ENCODE peak calls at places on chromosomes 7 and 10, in six cellular contexts. I is Peyer's patch; K is cardiac fibroblast; V is CD8-positive, alpha-beta memory T cell; Y is breast epithelium; F is Karpas-422. L is an unnamed sample.
A peak's percentile ranks its signal among the peaks of the same experiment; 100 is the strongest.

GRCh38 chr10:20877986-20878979 is 18.8 kb downstream of the NEBL start:
- DNase-seq in K (peak; percentile 41), I (no peak), V (no peak), Y (no peak), F (no peak), L (no peak)

GRCh38 chr7:101924171-101924570 is 106.7 kb downstream of the CUX1 start:
- DNase-seq in V (no peak), F (no peak), Y (no peak), I (peak; percentile 15), K (peak; percentile 37), L (no peak)

GRCh38 chr7:105352018-105352612 is 36.6 kb downstream of the SRPK2 start:
- DNase-seq in K (peak; percentile 97), V (peak; percentile 80), F (peak; percentile 82), I (peak; percentile 58), Y (no peak), L (peak; percentile 92)

GRCh38 chr10:17585001-17585400 is 32.2 kb downstream of the HACD1 start:
- DNase-seq in I (no peak), F (peak; percentile 75), Y (no peak), K (no peak), V (no peak), L (peak; percentile 21)

GRCh38 chr7:6272481-6273323 is at the start of gene CYTH3:
- DNase-seq in Y (peak; percentile 79), K (peak; percentile 83), F (peak; percentile 88), I (peak; percentile 93), V (peak; percentile 78), L (peak; percentile 88)

GRCh38 chr7:44388089-44388970 is 62.9 kb upstream of the CAMK2B start:
- DNase-seq in I (no peak), V (no peak), K (no peak), Y (no peak), F (no peak), L (no peak)

GRCh38 chr10:90872648-90873020 is 860 bp downstream of the RPP30 start:
- DNase-seq in I (no peak), Y (no peak), K (no peak), V (no peak), F (no peak), L (peak; percentile 27)

GRCh38 chr7:82044497-82045080 is 274.7 kb upstream of the HGF start:
- DNase-seq in K (peak; percentile 78), Y (no peak), F (peak; percentile 68), I (no peak), V (no peak), L (peak; percentile 57)

GRCh38 chr10:86938260-86938659 is 19.2 kb downstream of the MMRN2 start:
- DNase-seq in V (no peak), I (no peak), K (no peak), Y (no peak), F (no peak), L (no peak)

GRCh38 chr10:70925377-70926214 is 37.2 kb upstream of the PCBD1 start:
- DNase-seq in K (peak; percentile 41), F (peak; percentile 79), Y (no peak), V (peak; percentile 24), I (peak; percentile 69), L (peak; percentile 47)

GRCh38 chr7:100865971-100866720 is 1.0 kb upstream of the TRIP6 start:
- DNase-seq in K (peak; percentile 49), V (no peak), F (no peak), Y (peak; percentile 89), I (peak; percentile 88), L (no peak)

GRCh38 chr10:129741978-129742741 is 221.9 kb downstream of the EBF3 start:
- DNase-seq in K (no peak), Y (no peak), I (peak; percentile 6), V (no peak), F (no peak), L (no peak)

GRCh38 chr7:30594055-30594539 is 581 bp upstream of the GARS1 start:
- DNase-seq in V (no peak), F (peak; percentile 73), Y (no peak), I (no peak), K (peak; percentile 43), L (peak; percentile 65)

GRCh38 chr10:120607710-120608703 is 151.0 kb downstream of the PLPP4 start:
- DNase-seq in V (no peak), K (no peak), F (no peak), I (no peak), Y (no peak), L (peak; percentile 33)

GRCh38 chr7:74233655-74234280 is 20.4 kb downstream of the RFC2 start:
- DNase-seq in K (peak; percentile 44), Y (no peak), I (no peak), V (no peak), F (no peak), L (no peak)
- H3K4me3 ChIP-seq in K (no peak overlapping the region), Y (no peak overlapping the region), I (no peak overlapping the region), V (no peak overlapping the region), F (no peak overlapping the region), L (no peak overlapping the region)

GRCh38 chr7:111401516-111401915 is 160.8 kb downstream of the IMMP2L start:
- DNase-seq in I (no peak), F (no peak), Y (no peak), V (no peak), K (no peak), L (no peak)
- H3K4me3 ChIP-seq in I (no peak overlapping the region), F (no peak overlapping the region), Y (no peak overlapping the region), V (no peak overlapping the region), K (no peak overlapping the region), L (no peak overlapping the region)

GRCh38 chr7:107045980-107046379 is 1.5 kb downstream of the PRKAR2B start:
- DNase-seq in F (no peak), V (no peak), I (no peak), Y (no peak), K (no peak), L (no peak)
- H3K4me3 ChIP-seq in F (no peak overlapping the region), V (no peak overlapping the region), I (no peak overlapping the region), Y (peak overlapping the region; percentile 74), K (no peak overlapping the region), L (no peak overlapping the region)

DNA sequence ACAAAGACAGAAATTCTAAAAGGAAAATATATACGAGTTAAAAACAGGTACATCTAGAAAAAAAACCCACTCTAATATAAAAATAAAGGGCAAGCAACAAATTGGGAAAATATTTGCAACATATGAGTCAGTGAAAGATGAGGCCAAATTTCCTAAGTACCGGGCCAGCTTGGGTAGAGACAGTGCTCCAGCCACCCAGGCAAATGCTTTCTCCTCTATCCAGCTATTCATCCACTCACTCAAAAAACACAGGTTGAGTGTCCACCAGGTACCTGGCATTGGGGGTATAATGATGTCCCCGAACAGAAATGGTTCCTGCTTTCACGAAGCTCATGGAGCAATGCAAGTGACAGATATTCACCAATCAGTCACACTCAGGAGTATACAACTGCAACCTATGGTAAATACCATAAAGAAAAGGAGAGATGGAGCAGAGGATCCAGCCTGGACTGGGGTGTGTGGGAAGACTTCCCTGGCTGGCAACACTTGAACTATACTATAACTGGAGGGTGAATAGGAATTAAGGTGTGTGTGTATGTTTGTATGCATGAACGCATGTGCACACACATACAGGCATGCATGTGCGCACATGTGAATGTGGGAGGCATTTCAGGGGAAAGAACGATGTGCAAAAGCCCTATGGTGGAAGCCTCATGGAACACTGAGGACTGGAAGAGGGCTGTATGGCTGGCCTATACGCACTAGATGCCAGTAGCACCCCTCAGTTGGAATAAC is 2.3 kb downstream of the ARHGAP22 start:
- DNase-seq in K (no peak), I (no peak), F (no peak), Y (no peak), V (no peak), L (no peak)
- H3K4me3 ChIP-seq in K (peak overlapping the region; percentile 94), I (no peak overlapping the region), F (no peak overlapping the region), Y (no peak overlapping the region), V (no peak overlapping the region), L (no peak overlapping the region)

GRCh38 chr7:153190452-153190851 is 430.9 kb downstream of the ACTR3B start:
- DNase-seq in F (peak; percentile 85), K (no peak), Y (no peak), V (no peak), I (no peak), L (peak; percentile 49)

GRCh38 chr7:153188161-153188560 is 428.6 kb downstream of the ACTR3B start:
- DNase-seq in I (no peak), K (no peak), V (no peak), Y (no peak), F (no peak), L (no peak)

GRCh38 chr7:153190986-153191385 is 431.4 kb downstream of the ACTR3B start:
- DNase-seq in V (no peak), F (no peak), K (no peak), I (no peak), Y (no peak), L (no peak)

GRCh38 chr7:153188630-153189029 is 429.1 kb downstream of the ACTR3B start:
- DNase-seq in V (no peak), F (peak; percentile 70), I (no peak), K (no peak), Y (no peak), L (peak; percentile 14)

GRCh38 chr7:153193144-153193595 is 433.6 kb downstream of the ACTR3B start:
- DNase-seq in K (no peak), F (peak; percentile 72), I (no peak), Y (no peak), V (no peak), L (peak; percentile 27)
- H3K4me3 ChIP-seq in K (no peak overlapping the region), F (no peak overlapping the region), I (no peak overlapping the region), Y (no peak overlapping the region), V (no peak overlapping the region), L (no peak overlapping the region)

DNA sequence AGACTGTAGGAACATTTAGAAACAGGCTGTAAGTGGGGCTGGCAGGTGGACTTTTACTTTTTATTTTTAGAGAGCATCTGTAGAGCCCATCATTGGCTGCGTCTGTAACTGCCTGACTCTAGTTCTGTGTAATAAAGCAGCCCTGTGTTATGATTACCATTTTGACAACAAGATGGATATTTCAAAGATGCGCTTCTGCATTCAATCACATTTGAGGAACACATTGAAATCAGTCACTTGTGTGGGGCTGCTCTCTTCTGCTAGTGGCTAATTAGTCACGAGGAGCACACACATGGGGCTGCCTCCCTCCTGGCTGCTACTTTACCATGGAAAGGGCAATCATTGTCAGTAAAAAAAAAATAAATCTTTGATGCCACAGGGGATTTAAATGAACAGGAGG is 205.0 kb upstream of the COBL start:
- DNase-seq in K (no peak), V (no peak), Y (no peak), I (no peak), F (no peak), L (no peak)
- H3K4me3 ChIP-seq in K (no peak overlapping the region), V (no peak overlapping the region), Y (no peak overlapping the region), I (no peak overlapping the region), F (no peak overlapping the region), L (no peak overlapping the region)

DNA sequence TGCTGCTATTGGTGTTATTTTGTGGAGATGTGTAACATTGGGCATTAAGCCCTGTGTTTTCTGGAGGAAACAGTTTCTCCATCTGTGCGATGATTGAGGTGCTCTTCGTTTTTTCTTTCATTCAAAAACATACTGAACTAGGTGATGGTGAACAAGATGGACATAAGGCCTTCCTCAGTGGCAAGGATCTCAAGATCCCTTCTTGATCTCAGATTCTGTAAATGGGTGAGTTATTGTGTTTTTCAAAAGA is 759 bp upstream of the ELAPOR2 start:
- DNase-seq in F (peak; percentile 42), V (no peak), K (no peak), I (no peak), Y (no peak), L (no peak)
- H3K4me3 ChIP-seq in F (peak overlapping the region; percentile 68), V (peak overlapping the region; percentile 46), K (no peak overlapping the region), I (no peak overlapping the region), Y (no peak overlapping the region), L (peak overlapping the region; percentile 77)

L was measured in GM12865.